ENCODE peak calls at places on chromosomes 16 and 17, in six cellular contexts. Q, K, N, I, E and T are unnamed samples.

GRCh38 chr17:58323420-58324408 is 4.9 kb downstream of the TSPOAP1 start:
- DNase-seq in Q (no peak), N (no peak), E (no peak), I (no peak), K (no peak), T (no peak)

GRCh38 chr17:78575340-78575739 is 1.9 kb downstream of the DNAH17 start:
- DNase-seq in I (no peak), K (no peak), E (no peak), Q (no peak), N (no peak), T (no peak)

GRCh38 chr16:57299009-57299718 is 14.7 kb upstream of the PLLP start:
- DNase-seq in E (peak), K (no peak), I (no peak), Q (peak), N (peak), T (peak)

GRCh38 chr17:77753246-77753645 is 205.3 kb upstream of the TNRC6C start:
- DNase-seq in E (no peak), I (no peak), N (no peak), K (no peak), Q (no peak), T (no peak)

GRCh38 chr16:24700549-24701392 is 28.7 kb upstream of the TNRC6A start:
- DNase-seq in Q (peak), I (peak), N (peak), E (peak), K (no peak), T (peak)

GRCh38 chr16:4377573-4378146 is 6.0 kb downstream of the VASN start:
- DNase-seq in Q (no peak), N (no peak), K (no peak), I (no peak), E (no peak), T (no peak)

GRCh38 chr16:1972490-1972877 is 631 bp downstream of the TBL3 start:
- DNase-seq in E (no peak), N (no peak), I (no peak), Q (no peak), K (no peak), T (peak)

GRCh38 chr17:75814021-75814395 is 29.4 kb downstream of the UNK start:
- DNase-seq in K (no peak), Q (no peak), N (no peak), E (no peak), I (no peak), T (no peak)

GRCh38 chr16:53506254-53506653 is 3.2 kb upstream of the AKTIP start:
- DNase-seq in N (no peak), I (no peak), K (no peak), E (no peak), Q (no peak), T (no peak)

GRCh38 chr16:50318796-50319578 is 49.8 kb downstream of the BRD7 start:
- DNase-seq in E (no peak), N (no peak), Q (no peak), I (no peak), K (no peak), T (no peak)

GRCh38 chr16:50315346-50315997 is 49.1 kb downstream of the ADCY7 start:
- DNase-seq in E (no peak), K (no peak), I (no peak), N (no peak), Q (no peak), T (no peak)

GRCh38 chr16:50314665-50315064 is 48.3 kb downstream of the ADCY7 start:
- DNase-seq in Q (no peak), E (no peak), K (no peak), I (no peak), N (no peak), T (no peak)

GRCh38 chr16:50316102-50316847 is 49.9 kb downstream of the ADCY7 start:
- DNase-seq in E (no peak), I (no peak), Q (no peak), K (no peak), N (no peak), T (no peak)

DNA sequence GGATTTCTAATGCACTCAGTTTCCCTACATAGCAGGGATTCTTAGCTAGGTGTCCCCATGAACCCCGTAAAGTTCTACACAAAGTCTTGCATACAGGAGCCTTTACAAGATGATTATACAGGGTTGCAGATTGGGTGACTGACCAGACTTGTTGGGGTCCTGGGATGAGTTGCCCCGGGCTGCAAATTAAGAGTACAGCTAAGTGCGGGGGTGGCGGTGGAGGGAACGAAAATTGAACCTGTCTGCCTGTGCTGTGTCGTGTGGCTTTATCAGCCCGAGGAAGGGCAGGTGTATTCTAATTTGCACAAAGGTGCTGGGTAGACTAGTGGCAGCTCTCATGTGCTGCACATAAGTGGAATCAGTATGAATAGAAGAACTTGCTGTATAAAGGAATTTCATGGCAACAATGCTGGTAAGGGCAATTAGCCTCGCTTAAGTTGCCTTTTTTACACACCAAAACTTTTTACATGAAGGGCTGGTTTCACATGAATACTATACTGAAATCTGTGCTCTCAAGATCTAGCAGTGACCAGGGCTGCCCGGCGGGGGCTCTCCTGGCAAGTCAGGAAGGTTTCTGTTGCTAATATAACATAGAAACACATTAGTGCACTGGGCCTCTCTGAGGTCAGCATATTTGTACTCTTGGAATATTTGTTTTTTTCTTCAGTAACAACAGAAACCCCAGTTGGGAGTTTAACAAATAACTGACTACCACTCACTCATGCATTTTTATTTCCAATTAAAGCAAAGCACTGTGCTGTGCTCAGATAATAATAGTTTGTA is 50.7 kb downstream of the ADCY7 start:
- DNase-seq in Q (no peak), K (no peak), E (no peak), N (no peak), I (no peak), T (no peak)
- TF ChIP-seq BHLHE40 in Q (no peak), K (no peak), E (no peak), N (no peak), I (no peak), T (no peak)

GRCh38 chr16:15542734-15543347 is 100.1 kb downstream of the MARF1 start:
- DNase-seq in K (no peak), E (no peak), N (no peak), Q (no peak), I (no peak), T (no peak)

GRCh38 chr16:15547768-15548096 is 95.2 kb downstream of the MARF1 start:
- DNase-seq in E (no peak), K (no peak), I (no peak), Q (no peak), N (no peak), T (no peak)

GRCh38 chr16:15548482-15548891 is 94.5 kb downstream of the MARF1 start:
- DNase-seq in I (peak), Q (peak), E (no peak), K (peak), N (peak), T (no peak)

GRCh38 chr16:15544405-15544804 is 98.5 kb downstream of the MARF1 start:
- DNase-seq in K (no peak), E (no peak), Q (no peak), I (no peak), N (no peak), T (no peak)

DNA sequence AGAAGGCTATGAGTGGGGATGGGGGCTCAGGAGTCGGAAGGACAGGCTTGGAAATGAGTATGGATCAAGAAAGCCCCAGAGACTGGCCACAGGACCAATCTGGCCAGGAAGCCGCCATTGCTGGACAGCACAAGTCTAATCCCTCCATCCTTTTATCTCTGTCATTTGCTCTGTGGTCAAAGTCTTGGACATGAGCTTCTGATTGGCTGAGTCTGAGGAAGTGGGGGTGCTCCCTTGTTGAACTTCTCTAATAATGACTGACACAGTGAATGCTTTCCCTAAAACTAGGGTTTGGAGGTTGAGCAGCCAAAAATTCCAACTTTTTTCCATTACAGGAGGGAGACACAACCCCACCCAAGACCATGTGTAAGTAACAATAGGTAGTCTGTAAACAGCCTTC is 97.4 kb downstream of the MARF1 start:
- DNase-seq in K (no peak), N (no peak), E (no peak), I (no peak), Q (no peak), T (no peak)
- TF ChIP-seq BHLHE40 in K (no peak), N (no peak), E (no peak), I (no peak), Q (no peak), T (no peak)

DNA sequence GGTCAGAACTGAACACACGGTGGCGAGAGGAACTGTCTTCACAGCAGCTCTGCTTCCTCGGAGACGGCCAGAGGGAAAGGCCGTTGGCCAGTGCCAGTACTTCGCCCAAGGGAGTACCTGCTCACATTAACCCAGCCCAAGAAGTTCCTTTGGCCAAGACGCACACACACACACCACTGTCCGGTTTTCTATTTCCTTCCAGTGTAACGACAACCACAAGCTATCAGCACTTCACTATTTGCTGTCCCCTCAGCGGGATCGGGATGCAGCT is 735 bp upstream of the GGNBP2 start:
- DNase-seq in Q (peak), I (peak), K (peak), E (no peak), N (peak), T (peak)
- TF ChIP-seq BHLHE40 in Q (no peak), I (no peak), K (no peak), E (no peak), N (no peak), T (no peak)

DNA sequence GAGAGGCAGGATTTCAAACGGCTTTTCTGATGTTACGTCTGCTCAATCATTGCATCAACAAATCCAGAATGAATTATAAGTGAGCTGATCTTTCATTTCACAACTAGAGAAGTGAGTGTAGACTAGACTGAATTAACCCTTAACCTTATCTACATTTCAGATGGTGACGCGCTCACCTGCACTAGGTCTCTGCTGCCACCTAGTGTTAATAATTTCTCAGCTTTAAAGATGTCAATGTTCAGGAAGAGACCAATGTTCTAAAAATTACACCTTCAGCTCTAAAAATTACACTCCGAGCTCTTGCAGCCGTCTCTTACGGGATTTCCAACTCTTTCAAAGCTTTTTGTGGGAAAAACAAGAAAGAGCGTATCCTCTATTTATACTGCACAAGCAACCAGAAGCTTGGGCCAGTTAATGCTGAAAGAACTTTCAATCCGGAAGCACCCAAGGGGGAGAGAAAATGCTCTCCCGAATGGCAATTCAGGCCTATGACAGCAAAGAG is 88.2 kb upstream of the FA2H start:
- DNase-seq in N (peak), E (peak), I (peak), Q (peak), K (peak), T (peak)
- TF ChIP-seq BHLHE40 in N (no peak), E (no peak), I (no peak), Q (no peak), K (no peak), T (no peak)

GRCh38 chr16:11094838-11095565 is 150.6 kb downstream of the CLEC16A start:
- DNase-seq in K (no peak), E (no peak), I (no peak), N (no peak), Q (no peak), T (no peak)

GRCh38 chr16:11093578-11094074 is 149.3 kb downstream of the CLEC16A start:
- DNase-seq in K (no peak), E (no peak), Q (no peak), N (no peak), I (no peak), T (no peak)

GRCh38 chr16:11095935-11096334 is 151.6 kb downstream of the CLEC16A start:
- DNase-seq in K (no peak), Q (no peak), I (no peak), N (no peak), E (no peak), T (no peak)

GRCh38 chr16:11092788-11093577 is 148.6 kb downstream of the CLEC16A start:
- DNase-seq in K (no peak), N (no peak), E (no peak), Q (no peak), I (no peak), T (no peak)

GRCh38 chr16:11094075-11094593 is 149.8 kb downstream of the CLEC16A start:
- DNase-seq in Q (no peak), K (peak), N (no peak), I (peak), E (peak), T (no peak)
- TF ChIP-seq BHLHE40 in Q (no peak), K (peak), N (no peak), I (no peak), E (peak), T (no peak)

GRCh38 chr16:11314309-11314894 is 30.9 kb upstream of the RMI2 start:
- DNase-seq in E (no peak), K (no peak), I (no peak), Q (no peak), N (no peak), T (no peak)

GRCh38 chr16:11315499-11315898 is 29.8 kb upstream of the RMI2 start:
- DNase-seq in K (no peak), Q (no peak), E (no peak), I (peak), N (no peak), T (no peak)

GRCh38 chr16:11318817-11319216 is 26.4 kb upstream of the RMI2 start:
- DNase-seq in K (no peak), I (no peak), E (no peak), N (no peak), Q (no peak), T (no peak)

GRCh38 chr16:11313493-11314308 is 31.6 kb upstream of the RMI2 start:
- DNase-seq in I (no peak), K (no peak), N (no peak), E (no peak), Q (no peak), T (no peak)

GRCh38 chr16:11316331-11317015 is 28.8 kb upstream of the RMI2 start:
- DNase-seq in K (no peak), Q (no peak), E (no peak), N (no peak), I (no peak), T (no peak)
- TF ChIP-seq BHLHE40 in K (no peak), Q (no peak), E (no peak), N (no peak), I (no peak), T (no peak)

GRCh38 chr17:2266045-2266864 is 37.3 kb downstream of the SMG6 start:
- DNase-seq in I (no peak), Q (no peak), E (no peak), N (no peak), K (peak), T (no peak)
- TF ChIP-seq BHLHE40 in I (no peak), Q (no peak), E (no peak), N (no peak), K (peak), T (no peak)

GRCh38 chr17:56897646-56898424 is 16.0 kb downstream of the TRIM25 start:
- DNase-seq in N (no peak), Q (no peak), I (no peak), K (no peak), E (no peak), T (no peak)
- TF ChIP-seq BHLHE40 in N (no peak), Q (no peak), I (no peak), K (no peak), E (no peak), T (no peak)

GRCh38 chr17:19539040-19539399 is 5.4 kb downstream of the SLC47A1 start:
- DNase-seq in K (no peak), I (no peak), N (no peak), E (no peak), Q (no peak), T (no peak)

GRCh38 chr17:19541445-19541844 is 7.8 kb downstream of the SLC47A1 start:
- DNase-seq in N (no peak), K (no peak), E (no peak), Q (no peak), I (no peak), T (no peak)

GRCh38 chr17:19540706-19541370 is 7.2 kb downstream of the SLC47A1 start:
- DNase-seq in K (no peak), Q (no peak), E (no peak), N (no peak), I (no peak), T (no peak)

GRCh38 chr17:19538095-19539039 is 4.7 kb downstream of the SLC47A1 start:
- DNase-seq in Q (no peak), K (no peak), N (peak), E (no peak), I (no peak), T (no peak)

GRCh38 chr17:19539841-19540311 is 6.2 kb downstream of the SLC47A1 start:
- DNase-seq in K (no peak), Q (no peak), I (no peak), N (no peak), E (no peak), T (no peak)
- TF ChIP-seq BHLHE40 in K (no peak), Q (no peak), I (no peak), N (no peak), E (no peak), T (no peak)